ENCODE peak calls at places on chromosomes 12 and 14, in seven cellular contexts. U is SK-N-SH, Z is GM12878, J is colonic mucosa, K is heart right ventricle, B is H1, P is HCT116. L is an unnamed sample.

GRCh38 chr12:98013560-98013959 is 501.8 kb upstream of the TMPO start:
- DNase-seq in U (no peak), Z (no peak), J (no peak), K (no peak), B (no peak), P (no peak), L (no peak)

GRCh38 chr14:50524071-50524470 is 8.3 kb downstream of the MAP4K5 start:
- DNase-seq in U (no peak), Z (no peak), J (no peak), K (no peak), B (no peak), P (no peak), L (no peak)

GRCh38 chr14:75249958-75250336 is 28.7 kb upstream of the FOS start:
- DNase-seq in U (no peak), Z (no peak), J (no peak), K (no peak), B (no peak), P (no peak), L (no peak)

GRCh38 chr14:93033983-93034670 is 81.6 kb downstream of the ITPK1 start:
- DNase-seq in U (peak; percentile 77), Z (no peak), J (no peak), K (no peak), B (no peak), P (no peak), L (no peak)

GRCh38 chr12:76623929-76624328 is 64.4 kb upstream of the OSBPL8 start:
- DNase-seq in U (no peak), Z (no peak), J (peak; percentile 34), K (no peak), B (no peak), P (peak; percentile 8), L (no peak)

GRCh38 chr14:76870146-76870545 is 43.9 kb downstream of the LRRC74A start:
- DNase-seq in U (peak; percentile 77), Z (no peak), J (no peak), K (no peak), B (no peak), P (no peak), L (no peak)

GRCh38 chr12:105289114-105289904 is 41.2 kb upstream of the C12orf75 start:
- DNase-seq in U (no peak), Z (no peak), J (no peak), K (no peak), B (no peak), P (no peak), L (no peak)

GRCh38 chr12:86627001-86627400 is 370.8 kb upstream of the MGAT4C start:
- DNase-seq in U (no peak), Z (no peak), J (no peak), K (no peak), B (no peak), P (no peak), L (no peak)

GRCh38 chr12:29889737-29890136 is 106.0 kb upstream of the TMTC1 start:
- DNase-seq in U (peak; percentile 29), Z (no peak), J (peak; percentile 41), K (peak; percentile 75), B (peak; percentile 93), P (peak; percentile 52), L (no peak)

GRCh38 chr12:75820848-75821578 is 210.6 kb downstream of the PHLDA1 start:
- DNase-seq in U (no peak), Z (no peak), J (peak; percentile 35), K (peak; percentile 53), B (no peak), P (no peak), L (peak; percentile 72)

GRCh38 chr12:68236421-68237059 is 10.9 kb upstream of the IL26 start:
- DNase-seq in U (no peak), Z (peak; percentile 40), J (no peak), K (no peak), B (no peak), P (no peak), L (no peak)

GRCh38 chr14:99576304-99576703 is 27.7 kb downstream of the CCDC85C start:
- DNase-seq in U (no peak), Z (no peak), J (no peak), K (no peak), B (no peak), P (no peak), L (no peak)

GRCh38 chr12:10031771-10032175 is 1.3 kb downstream of the CLEC9A start:
- DNase-seq in U (no peak), Z (no peak), J (no peak), K (no peak), B (no peak), P (no peak), L (no peak)

GRCh38 chr12:92370828-92371227 is 225.2 kb upstream of the BTG1 start:
- DNase-seq in U (no peak), Z (no peak), J (no peak), K (no peak), B (no peak), P (no peak), L (no peak)

GRCh38 chr14:81221579-81222102 is 882 bp upstream of the GTF2A1 start:
- DNase-seq in U (no peak), Z (no peak), J (peak; percentile 26), K (no peak), B (no peak), P (no peak), L (no peak)

GRCh38 chr14:29652586-29652985 is 275.1 kb downstream of the PRKD1 start:
- DNase-seq in U (no peak), Z (no peak), J (no peak), K (no peak), B (no peak), P (no peak), L (no peak)

GRCh38 chr12:98344630-98345029 is 170.8 kb upstream of the TMPO start:
- DNase-seq in U (no peak), Z (no peak), J (no peak), K (no peak), B (no peak), P (no peak), L (no peak)

GRCh38 chr14:103703433-103704385 is 11.5 kb downstream of the XRCC3 start:
- DNase-seq in U (no peak), Z (no peak), J (no peak), K (no peak), B (no peak), P (no peak), L (no peak)

GRCh38 chr12:6551496-6552139 is 4.2 kb downstream of the IFFO1 start:
- DNase-seq in U (no peak), Z (no peak), J (no peak), K (no peak), B (no peak), P (no peak), L (peak; percentile 77)

GRCh38 chr12:54412348-54412747 is 6.7 kb downstream of the ITGA5 start:
- DNase-seq in U (no peak), Z (no peak), J (no peak), K (no peak), B (peak; percentile 39), P (no peak), L (no peak)

GRCh38 chr12:54412786-54413185 is 6.3 kb downstream of the ITGA5 start:
- DNase-seq in U (no peak), Z (no peak), J (no peak), K (no peak), B (peak; percentile 39), P (no peak), L (no peak)

GRCh38 chr12:54413284-54414190 is 5.5 kb downstream of the ITGA5 start:
- DNase-seq in U (no peak), Z (no peak), J (peak; percentile 54), K (peak; percentile 60), B (no peak), P (no peak), L (no peak)

GRCh38 chr12:54409267-54409666 is 9.8 kb downstream of the ITGA5 start:
- DNase-seq in U (no peak), Z (no peak), J (no peak), K (no peak), B (no peak), P (no peak), L (no peak)

DNA sequence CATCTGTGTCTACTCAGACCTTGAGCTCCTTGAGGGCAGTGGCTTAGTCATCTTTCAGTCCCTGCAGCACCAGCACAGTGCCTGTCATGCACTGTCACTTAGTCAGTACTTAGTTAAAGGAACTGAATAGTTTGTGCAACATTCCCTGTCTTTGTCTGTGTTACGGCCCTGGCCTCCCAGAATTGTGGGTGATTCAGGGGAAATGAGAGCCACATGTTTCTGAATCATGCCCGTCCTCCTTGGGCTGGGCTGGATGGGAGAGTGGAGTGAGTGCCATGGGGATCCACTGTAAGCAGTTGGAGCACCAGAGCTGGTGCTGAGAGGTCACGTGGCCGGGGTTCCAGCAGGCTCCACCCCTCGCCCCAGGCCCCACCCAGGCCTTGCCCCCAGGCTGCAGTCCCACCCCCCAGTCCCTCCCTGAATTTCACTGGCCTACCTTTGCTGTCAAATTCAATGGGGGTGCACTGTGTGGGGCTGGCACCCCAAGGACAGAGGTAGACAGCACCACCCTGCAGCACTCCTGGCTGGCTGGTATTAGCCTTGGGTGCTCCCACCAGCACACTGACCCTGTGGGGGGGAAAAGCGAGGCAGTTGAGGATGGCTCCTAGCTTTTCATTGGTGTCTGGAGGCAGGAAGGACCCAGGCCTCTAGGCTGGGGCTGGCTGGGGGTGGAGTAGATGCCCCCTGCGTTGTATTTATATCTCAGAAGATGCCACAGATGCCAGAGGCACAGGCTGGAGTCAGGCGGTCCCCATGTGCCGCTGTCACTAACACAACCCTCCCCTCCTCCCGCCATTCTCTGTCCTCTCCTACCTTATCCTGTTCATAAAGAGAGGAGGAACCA is 7.4 kb downstream of the ITGA5 start:
- DNase-seq in U (no peak), Z (no peak), J (no peak), K (no peak), B (peak; percentile 67), P (no peak), L (peak; percentile 90)
- H3K36me3 ChIP-seq in U (peaks cover 18% of the 10 kb centered on the region), Z (no peaks in the 10 kb centered on the region), J (no peaks in the 10 kb centered on the region), K (no peaks in the 10 kb centered on the region), B (peaks cover 2% of the 10 kb centered on the region), P (peaks cover 15% of the 10 kb centered on the region), L (peaks cover 50% of the 10 kb centered on the region)

GRCh38 chr14:23043749-23044148 is 1.7 kb downstream of the PSMB11 start:
- DNase-seq in U (peak; percentile 58), Z (no peak), J (no peak), K (no peak), B (no peak), P (no peak), L (no peak)
- TF ChIP-seq CTCF in U (no peak), Z (no peak), J (no peak), K (no peak), B (no peak), P (no peak), L (no peak)

DNA sequence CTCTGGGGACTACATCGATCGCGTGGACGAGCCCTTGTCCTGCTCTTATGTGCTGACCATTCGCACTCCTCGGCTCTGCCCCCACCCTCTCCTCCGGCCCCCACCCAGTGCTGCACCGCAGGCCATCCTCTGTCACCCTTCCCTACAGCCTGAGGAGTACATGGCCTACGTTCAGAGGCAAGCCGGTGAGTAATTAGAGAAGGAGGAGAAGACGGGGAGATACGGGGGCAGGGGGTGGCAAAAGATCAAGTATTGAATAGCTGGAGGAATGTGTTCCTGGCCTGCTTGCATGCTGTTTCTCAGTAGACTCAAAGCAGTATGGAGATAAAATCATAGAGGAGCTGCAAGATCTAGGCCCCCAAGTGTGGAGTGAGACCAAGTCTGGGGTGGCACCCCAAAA is 21.9 kb downstream of the OS9 start:
- DNase-seq in U (peak; percentile 1), Z (no peak), J (no peak), K (no peak), B (peak; percentile 11), P (no peak), L (peak; percentile 36)
- H3K36me3 ChIP-seq in U (peaks cover 33% of the 10 kb centered on the region), Z (peaks cover 11% of the 10 kb centered on the region), J (peaks cover 14% of the 10 kb centered on the region), K (no peaks in the 10 kb centered on the region), B (peaks cover 2% of the 10 kb centered on the region), P (peaks cover 13% of the 10 kb centered on the region), L (peaks cover 54% of the 10 kb centered on the region)

DNA sequence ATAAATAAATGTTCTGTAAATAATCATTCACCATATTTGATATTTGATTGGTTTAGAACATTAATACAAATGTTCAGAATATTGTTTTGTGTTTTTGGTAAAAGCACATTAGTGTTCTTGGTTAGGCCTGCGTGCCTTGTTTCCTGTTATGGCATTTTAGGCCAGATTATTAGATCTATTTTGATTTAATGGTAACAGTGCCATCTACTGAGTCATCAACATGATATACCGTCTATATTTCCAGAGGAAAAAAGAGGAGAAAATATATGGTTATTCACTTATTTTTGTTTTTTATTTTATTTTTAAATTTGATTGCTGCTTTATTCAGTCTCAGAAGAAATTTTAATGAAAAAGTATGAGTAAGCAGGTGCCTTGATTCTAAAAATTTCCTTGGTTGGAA is 60.3 kb downstream of the GPHN start:
- DNase-seq in U (no peak), Z (no peak), J (no peak), K (no peak), B (no peak), P (no peak), L (no peak)
- TF ChIP-seq CTCF in U (no peak), Z (no peak), J (no peak), K (no peak), B (no peak), P (no peak), L (no peak)

L was measured in right atrium auricular region.